ENCODE peak calls at places on chromosomes 5 and 9, in five cellular contexts. O, W, U, F and P are unnamed samples.

GRCh38 chr5:1130218-1130946 is 18.5 kb upstream of the SLC12A7 start:
- DNase-seq in F (no peak), O (no peak), W (no peak), U (peak), P (peak)

GRCh38 chr9:93259490-93260289 is 75.8 kb downstream of the WNK2 start:
- DNase-seq in F (no peak), U (no peak), W (no peak), O (no peak), P (no peak)

GRCh38 chr5:112183103-112183634 is 235.9 kb downstream of the EPB41L4A start:
- DNase-seq in O (no peak), U (peak), F (peak), W (no peak), P (peak)

GRCh38 chr9:131333771-131334567 is 44.4 kb downstream of the PLPP7 start:
- DNase-seq in U (no peak), O (no peak), F (no peak), W (no peak), P (no peak)

GRCh38 chr9:77457916-77458592 is 190.1 kb downstream of the GNA14 start:
- DNase-seq in W (peak), F (peak), U (peak), O (peak), P (peak)

GRCh38 chr5:78540335-78541057 is 108.1 kb downstream of the LHFPL2 start:
- DNase-seq in O (no peak), U (no peak), W (no peak), F (no peak), P (peak)

GRCh38 chr5:65837139-65837538 is 89.2 kb upstream of the ERBIN start:
- DNase-seq in U (no peak), W (no peak), O (no peak), F (no peak), P (no peak)

GRCh38 chr5:93874080-93874479 is 132.7 kb upstream of the POU5F2 start:
- DNase-seq in W (no peak), O (no peak), U (no peak), F (no peak), P (peak)

GRCh38 chr5:38414348-38414747 is 142.1 kb downstream of the LIFR start:
- DNase-seq in W (no peak), F (no peak), U (no peak), O (no peak), P (no peak)

GRCh38 chr9:29209748-29210276 is 1636.5 kb upstream of the C9orf72 start:
- DNase-seq in F (no peak), W (no peak), U (no peak), O (no peak), P (no peak)

GRCh38 chr5:34503379-34504346 is 152.5 kb upstream of the RAI14 start:
- DNase-seq in O (no peak), U (no peak), W (no peak), F (no peak), P (no peak)

GRCh38 chr9:109986423-109987055 is 206.5 kb downstream of the PALM2AKAP2 start:
- DNase-seq in F (peak), W (no peak), U (no peak), O (no peak), P (no peak)

GRCh38 chr9:14706530-14707140 is 13.4 kb upstream of the ZDHHC21 start:
- DNase-seq in U (no peak), O (no peak), F (no peak), W (no peak), P (no peak)

GRCh38 chr5:56314536-56314935 is 81.4 kb upstream of the ANKRD55 start:
- DNase-seq in U (peak), W (no peak), O (no peak), F (no peak), P (no peak)

GRCh38 chr5:93394301-93394700 is 186.7 kb downstream of the NR2F1-AS1 start:
- DNase-seq in W (no peak), O (no peak), F (no peak), U (no peak), P (no peak)

GRCh38 chr5:96022971-96023370 is 61.3 kb upstream of the ELL2 start:
- DNase-seq in F (no peak), O (no peak), W (no peak), U (no peak), P (no peak)

GRCh38 chr5:180521101-180521500 is 26.9 kb downstream of the CNOT6 start:
- DNase-seq in W (no peak), U (no peak), O (no peak), F (no peak), P (no peak)

GRCh38 chr5:179332741-179333290 is 12.4 kb downstream of the ADAMTS2 start:
- DNase-seq in W (no peak), U (no peak), F (no peak), O (no peak), P (no peak)

GRCh38 chr9:132597073-132597775 is 14.8 kb downstream of the BARHL1 start:
- DNase-seq in O (no peak), U (no peak), F (no peak), W (no peak), P (no peak)

GRCh38 chr5:141617682-141618029 is 1.1 kb downstream of the DIAPH1 start:
- DNase-seq in W (no peak), F (peak), O (no peak), U (no peak), P (no peak)